ENCODE peak calls at places on chromosomes 5 and 9, in five cellular contexts. O is SK-N-SH, S is heart right ventricle, N is right lobe of liver, Y is GM23248. K is an unnamed sample.
A peak's percentile ranks its signal among the peaks of the same experiment; 100 is the strongest.

GRCh38 chr5:171442287-171443042 is 23.0 kb downstream of the FGF18 start:
- DNase-seq in O (no peak), S (no peak), N (no peak), Y (no peak), K (peak; percentile 48)

GRCh38 chr9:120978987-120979386 is 52.4 kb upstream of the TRAF1 start:
- DNase-seq in O (no peak), S (no peak), N (no peak), Y (no peak), K (no peak)

GRCh38 chr5:151184316-151185042 is 26.9 kb upstream of the ANXA6 start:
- DNase-seq in O (no peak), S (no peak), N (no peak), Y (no peak), K (no peak)

GRCh38 chr5:95621839-95622629 is 2.1 kb downstream of the GPR150 start:
- DNase-seq in O (no peak), S (no peak), N (no peak), Y (no peak), K (no peak)

GRCh38 chr5:118984602-118985001 is 3.7 kb downstream of the DTWD2 start:
- DNase-seq in O (no peak), S (no peak), N (no peak), Y (peak; percentile 67), K (no peak)

GRCh38 chr9:15246688-15247087 is 60.3 kb downstream of the TTC39B start:
- DNase-seq in O (no peak), S (no peak), N (no peak), Y (no peak), K (no peak)

GRCh38 chr9:86034863-86035734 is 64.3 kb downstream of the GOLM1 start:
- DNase-seq in O (peak; percentile 76), S (no peak), N (no peak), Y (peak; percentile 60), K (no peak)

GRCh38 chr5:117982691-117983090 is 1005.7 kb downstream of the DTWD2 start:
- DNase-seq in O (no peak), S (no peak), N (no peak), Y (no peak), K (no peak)

GRCh38 chr5:174423538-174423937 is 300.8 kb upstream of the MSX2 start:
- DNase-seq in O (no peak), S (no peak), N (no peak), Y (no peak), K (no peak)

GRCh38 chr5:138752341-138752950 is 779 bp upstream of the CTNNA1 start:
- DNase-seq in O (no peak), S (peak; percentile 21), N (no peak), Y (peak; percentile 54), K (no peak)

GRCh38 chr9:136295055-136295454 is 8.8 kb downstream of the CCDC187 start:
- DNase-seq in O (no peak), S (no peak), N (no peak), Y (no peak), K (peak; percentile 12)

GRCh38 chr9:5510360-5510931 is at the start of gene PDCD1LG2:
- DNase-seq in O (peak; percentile 32), S (no peak), N (no peak), Y (peak; percentile 89), K (no peak)
- H3K4me3 ChIP-seq in O (peak within 1 kb of the TSS; percentile 37), S (peak within 1 kb of the TSS; percentile 3), N (no peak within 1 kb of the TSS), Y (peak within 1 kb of the TSS; percentile 79), K (peak within 1 kb of the TSS; percentile 33)

GRCh38 chr5:66516535-66516934 is 79.7 kb upstream of the MAST4 start:
- DNase-seq in O (no peak), S (no peak), N (no peak), Y (no peak), K (no peak)
- H3K27ac ChIP-seq in O (no peak overlapping the region), S (no peak overlapping the region), N (no peak overlapping the region), Y (no peak overlapping the region), K (no peak overlapping the region)

GRCh38 chr9:95517559-95517933 is 775 bp upstream of the PTCH1 start:
- DNase-seq in O (no peak), S (no peak), N (no peak), Y (no peak), K (no peak)
- H3K4me3 ChIP-seq in O (no peak overlapping the region), S (no peak overlapping the region), N (no peak overlapping the region), Y (no peak overlapping the region), K (no peak overlapping the region)

DNA sequence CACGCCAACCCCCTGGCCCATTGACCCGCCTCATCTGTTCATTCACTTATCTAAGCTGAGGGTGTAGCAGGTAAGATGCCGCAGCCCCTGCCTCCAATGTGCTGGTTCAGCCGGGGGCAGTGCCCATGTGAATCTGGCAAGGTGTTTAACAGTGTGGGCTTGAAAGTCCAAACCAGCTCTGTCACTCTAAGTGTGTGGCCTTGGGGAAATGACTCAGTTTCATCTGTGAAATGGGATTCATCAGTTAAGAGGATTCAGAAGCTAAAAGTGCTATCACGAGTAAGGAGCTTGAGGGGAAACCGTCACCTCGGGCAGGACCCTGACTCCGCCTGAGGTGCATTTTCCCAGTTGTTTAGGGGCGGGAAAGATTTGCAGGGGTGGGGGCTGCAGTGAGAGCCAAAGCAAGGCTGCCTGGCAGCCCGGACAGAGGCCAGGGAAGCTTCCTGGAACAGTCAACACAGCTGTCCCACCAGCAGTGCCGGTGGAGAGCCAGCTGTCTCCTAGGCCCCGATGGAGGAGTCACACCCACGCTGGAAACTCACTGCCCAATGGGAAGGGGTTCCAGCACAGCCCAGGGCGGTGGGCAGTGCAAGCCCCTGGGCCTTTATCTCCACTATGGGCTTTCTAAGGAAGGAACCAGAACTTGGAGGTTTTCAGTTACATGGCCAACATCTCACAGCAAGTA is 9.7 kb upstream of the URM1 start:
- DNase-seq in O (no peak), S (no peak), N (no peak), Y (peak; percentile 40), K (peak; percentile 27)
- H3K27ac ChIP-seq in O (peak overlapping the region; percentile 29), S (peak overlapping the region; percentile 71), N (no peak overlapping the region), Y (peak overlapping the region; percentile 5), K (peak overlapping the region; percentile 34)

DNA sequence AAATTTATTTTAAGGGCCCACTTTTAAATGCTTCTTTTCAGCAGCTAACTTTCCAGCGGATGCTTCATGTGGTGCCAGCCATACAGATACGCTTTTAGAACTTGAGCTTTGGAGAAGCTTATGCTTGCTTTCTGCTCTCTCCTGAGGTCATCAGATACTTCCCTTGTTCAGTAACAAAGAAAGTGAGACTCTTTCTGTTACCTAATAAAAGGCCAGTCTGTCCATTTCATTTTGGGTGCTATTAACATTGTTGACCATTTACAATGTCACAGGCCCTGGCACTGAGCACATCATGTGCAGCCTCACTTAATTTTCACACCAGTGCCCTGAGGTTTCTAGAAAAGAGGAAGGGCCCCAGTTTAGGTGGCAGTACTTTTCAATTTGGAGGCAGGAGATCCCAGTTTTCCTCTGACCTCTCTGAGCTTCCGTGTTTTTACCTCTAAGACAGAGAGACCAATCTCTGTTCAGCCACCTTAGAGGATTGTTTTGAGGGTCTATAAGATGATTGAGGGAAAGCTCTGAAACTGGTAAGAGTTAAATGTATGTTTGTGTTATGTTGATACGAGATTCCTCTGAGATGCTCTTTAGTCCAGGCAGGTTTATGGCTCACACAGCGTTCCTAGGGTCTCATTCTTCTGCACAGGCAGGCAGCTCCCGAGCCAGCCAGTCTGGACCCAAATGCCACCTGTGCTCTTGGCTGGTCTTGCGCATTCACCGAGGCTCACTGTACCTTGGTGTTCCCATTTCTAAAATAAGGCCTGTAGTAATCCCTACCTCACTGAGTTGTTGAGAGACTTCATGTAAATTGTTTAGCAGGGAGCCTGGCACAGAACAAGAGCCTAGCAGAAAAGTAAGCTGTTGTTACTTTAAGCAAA is 4.4 kb downstream of the ABL1 start:
- DNase-seq in O (no peak), S (no peak), N (no peak), Y (peak; percentile 48), K (no peak)
- H3K4me3 ChIP-seq in O (no peak overlapping the region), S (no peak overlapping the region), N (no peak overlapping the region), Y (peak overlapping the region; percentile 86), K (no peak overlapping the region)

GRCh38 chr9:133130721-133131244 is 9.7 kb upstream of the RALGDS start:
- DNase-seq in O (no peak), S (no peak), N (no peak), Y (no peak), K (no peak)

GRCh38 chr9:133133680-133134418 is 12.8 kb upstream of the RALGDS start:
- DNase-seq in O (peak; percentile 90), S (peak; percentile 93), N (peak; percentile 88), Y (peak; percentile 99), K (peak; percentile 91)

GRCh38 chr9:133132174-133132573 is 11.1 kb upstream of the RALGDS start:
- DNase-seq in O (no peak), S (no peak), N (no peak), Y (no peak), K (no peak)

GRCh38 chr9:133129001-133129799 is 8.2 kb upstream of the RALGDS start:
- DNase-seq in O (peak; percentile 61), S (no peak), N (no peak), Y (no peak), K (no peak)

DNA sequence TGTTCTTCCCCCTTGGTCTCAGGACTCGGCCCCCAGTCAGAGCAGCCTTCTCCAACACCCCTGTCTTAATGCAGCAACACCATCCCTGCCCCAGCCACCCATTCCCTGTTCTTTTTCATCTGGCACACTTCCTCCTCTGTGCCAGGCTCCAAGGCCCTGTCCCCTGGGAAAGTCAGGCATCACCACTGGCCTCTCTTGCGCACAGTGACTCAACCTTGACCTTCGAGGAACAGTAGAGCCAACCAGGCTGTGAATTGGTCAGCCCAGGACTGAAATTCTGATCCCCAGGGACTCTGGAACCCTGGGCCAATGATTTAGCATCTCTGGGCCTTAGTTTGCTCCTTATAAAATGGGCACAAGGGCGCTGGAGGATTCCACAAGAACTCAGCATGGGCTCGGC is 10.5 kb upstream of the RALGDS start:
- DNase-seq in O (no peak), S (no peak), N (no peak), Y (peak; percentile 51), K (no peak)
- H3K27ac ChIP-seq in O (no peak overlapping the region), S (peak overlapping the region; percentile 34), N (no peak overlapping the region), Y (no peak overlapping the region), K (no peak overlapping the region)

GRCh38 chr5:64514620-64515019 is 8.8 kb downstream of the RGS7BP start:
- DNase-seq in O (no peak), S (no peak), N (no peak), Y (no peak), K (no peak)
- H3K4me3 ChIP-seq in O (no peak overlapping the region), S (no peak overlapping the region), N (no peak overlapping the region), Y (no peak overlapping the region), K (no peak overlapping the region)

DNA sequence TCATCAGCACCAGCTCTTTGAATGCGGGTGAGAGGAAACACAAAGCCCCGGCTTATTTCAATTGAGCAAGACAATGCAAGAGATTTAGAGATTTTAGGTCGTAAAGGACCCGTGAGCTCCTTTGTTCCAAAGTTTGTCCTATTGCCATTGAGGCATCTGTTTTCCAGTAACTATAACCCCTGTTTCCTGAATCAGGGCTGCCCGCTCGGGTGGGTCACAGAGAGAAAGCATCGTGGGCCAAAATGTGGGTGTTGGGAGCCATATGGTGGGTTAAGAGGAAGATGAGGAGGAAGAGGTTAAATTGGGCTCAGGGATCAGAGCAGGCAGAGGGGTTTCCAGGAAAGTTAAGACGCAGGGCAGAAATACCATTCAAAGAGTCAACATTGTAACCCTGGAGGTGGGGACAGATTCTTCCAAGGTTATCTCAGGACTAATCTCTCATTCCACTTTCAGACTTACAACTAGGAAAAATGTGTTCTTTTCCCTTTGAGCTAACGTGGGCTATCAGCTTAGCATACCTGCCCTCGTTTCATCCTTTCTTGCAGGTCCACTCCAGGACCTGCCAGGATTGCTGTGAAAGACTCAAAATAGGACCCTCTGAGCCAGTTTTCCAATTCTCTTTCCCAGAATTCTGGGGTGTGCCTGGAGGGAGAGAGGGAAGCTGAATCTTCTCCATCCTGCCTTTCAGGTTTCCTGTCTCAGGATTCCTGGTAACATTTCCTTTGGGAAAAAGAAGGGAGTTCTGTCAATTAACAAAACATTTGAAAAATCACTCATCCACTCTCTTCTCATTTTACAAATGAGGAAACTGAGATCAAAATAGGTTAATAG is 95.5 kb upstream of the TAF11L2 start:
- DNase-seq in O (no peak), S (no peak), N (no peak), Y (no peak), K (no peak)
- H3K27ac ChIP-seq in O (no peak overlapping the region), S (no peak overlapping the region), N (no peak overlapping the region), Y (no peak overlapping the region), K (no peak overlapping the region)